ENCODE peak calls at places on chromosomes 6 and 20, in five cellular contexts. Y is HepG2, F is GM12891, L is GM12878, R is K562. D is an unnamed sample.

GRCh38 chr20:49287555-49288249 is 9.8 kb upstream of the ZNFX1 start:
- DNase-seq in Y (peak), F (no peak), L (no peak), R (no peak), D (no peak)

GRCh38 chr6:3214898-3215297 is 12.6 kb downstream of the TUBB2B start:
- DNase-seq in Y (no peak), F (no peak), L (no peak), R (no peak), D (no peak)

GRCh38 chr20:8082999-8083398 is 49.1 kb upstream of the PLCB1 start:
- DNase-seq in Y (no peak), F (no peak), L (no peak), R (no peak), D (no peak)

GRCh38 chr6:25354078-25354940 is 75.1 kb downstream of the CARMIL1 start:
- DNase-seq in Y (no peak), F (no peak), L (no peak), R (no peak), D (no peak)

GRCh38 chr20:2756056-2756611 is 44.3 kb downstream of the CPXM1 start:
- DNase-seq in Y (peak), F (no peak), L (no peak), R (peak), D (no peak)

GRCh38 chr20:3115190-3116107 is 30.9 kb upstream of the AVP start:
- DNase-seq in Y (peak), F (peak), L (peak), R (peak), D (peak)

GRCh38 chr6:31473780-31474725 is 23.9 kb upstream of the MICB start:
- DNase-seq in Y (no peak), F (no peak), L (no peak), R (no peak), D (no peak)

GRCh38 chr6:137724495-137725211 is 142.4 kb upstream of the TNFAIP3 start:
- DNase-seq in Y (no peak), F (no peak), L (no peak), R (no peak), D (no peak)

GRCh38 chr6:12973302-12973865 is 256.8 kb downstream of the PHACTR1 start:
- DNase-seq in Y (no peak), F (no peak), L (no peak), R (no peak), D (no peak)

GRCh38 chr6:149254241-149254640 is 63.3 kb upstream of the TAB2 start:
- DNase-seq in Y (no peak), F (no peak), L (no peak), R (no peak), D (no peak)

GRCh38 chr6:56890683-56891429 is 64.1 kb upstream of the BEND6 start:
- DNase-seq in Y (no peak), F (peak), L (peak), R (peak), D (peak)

GRCh38 chr6:107460074-107460631 is 789 bp upstream of the PDSS2 start:
- DNase-seq in Y (no peak), F (no peak), L (no peak), R (no peak), D (no peak)

GRCh38 chr20:11178946-11179654 is 505.3 kb upstream of the JAG1 start:
- DNase-seq in Y (peak), F (no peak), L (no peak), R (no peak), D (no peak)

GRCh38 chr6:53701333-53702073 is 35.9 kb upstream of the KLHL31 start:
- DNase-seq in Y (no peak), F (no peak), L (no peak), R (no peak), D (no peak)

GRCh38 chr6:131574133-131574532 is 1.1 kb downstream of the ARG1 start:
- DNase-seq in Y (peak), F (no peak), L (no peak), R (no peak), D (no peak)

GRCh38 chr6:137191238-137191637 is 17.8 kb upstream of the IL22RA2 start:
- DNase-seq in Y (no peak), F (no peak), L (no peak), R (no peak), D (no peak)

GRCh38 chr6:12010635-12011275 is 1.4 kb upstream of the HIVEP1 start:
- DNase-seq in Y (no peak), F (no peak), L (no peak), R (peak), D (no peak)

GRCh38 chr6:152701863-152702401 is 4.2 kb downstream of the MYCT1 start:
- DNase-seq in Y (no peak), F (no peak), L (no peak), R (no peak), D (no peak)

GRCh38 chr20:8254911-8255582 is 123.0 kb downstream of the PLCB1 start:
- DNase-seq in Y (no peak), F (no peak), L (no peak), R (no peak), D (no peak)

GRCh38 chr6:168031411-168032382 is 34.2 kb downstream of the KIF25 start:
- DNase-seq in Y (no peak), F (no peak), L (no peak), R (no peak), D (no peak)
- TF ChIP-seq POLR2AphosphoS5 in Y (no peak), F (no peak), L (no peak), R (no peak), D (no peak)

DNA sequence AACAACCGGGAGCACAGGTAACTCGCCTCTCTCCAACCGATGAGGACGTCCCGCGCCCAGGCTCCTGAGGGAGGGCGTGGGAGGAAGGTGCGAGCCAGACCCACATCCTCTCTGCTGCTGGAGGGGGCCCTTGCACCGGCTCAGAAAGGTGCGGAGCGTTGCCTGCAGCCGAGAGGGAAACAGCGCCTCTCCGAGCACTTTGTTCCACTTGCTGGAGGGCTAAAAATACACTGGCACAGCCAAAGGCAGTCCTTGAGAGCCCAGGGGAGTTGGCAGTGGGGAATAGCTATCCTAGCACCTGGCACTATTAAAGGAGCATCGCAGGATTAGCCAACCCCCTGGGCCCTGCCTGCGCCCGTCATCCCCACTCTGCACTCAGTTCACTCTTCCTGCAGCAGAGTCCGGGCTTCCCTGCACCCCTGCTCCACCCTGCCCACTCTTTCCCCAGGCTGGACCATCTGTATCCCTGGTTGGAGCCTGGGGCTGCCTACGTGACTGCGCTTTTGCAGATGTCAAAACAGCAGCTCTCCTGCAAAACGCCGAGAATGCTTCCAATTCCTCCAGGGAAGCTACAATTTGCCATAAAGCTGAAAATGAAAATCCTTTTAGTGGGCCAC is 108.9 kb downstream of the SNX5 start:
- DNase-seq in Y (no peak), F (peak), L (no peak), R (no peak), D (peak)
- TF ChIP-seq TAF1 in Y (no peak), F (no peak), L (no peak), R (no peak), D (no peak)

GRCh38 chr6:163494279-163494727 is 79.8 kb downstream of the QKI start:
- DNase-seq in Y (no peak), F (no peak), L (no peak), R (no peak), D (no peak)
- TF ChIP-seq POLR2AphosphoS5 in Y (no peak), F (no peak), L (no peak), R (no peak), D (no peak)

GRCh38 chr6:7991992-7992815 is 72.0 kb downstream of the BLOC1S5 start:
- DNase-seq in Y (peak), F (peak), L (peak), R (peak), D (peak)
- TF ChIP-seq TAF1 in Y (no peak), F (no peak), L (no peak), R (no peak), D (no peak)

D was measured in GM12892.